ENCODE peak calls at places on chromosome 4, in four cellular contexts. One of them, this sample, is unnamed.

GRCh38 chr4:44861756-44862155 is 135.4 kb upstream of the GNPDA2 start:
- DNase-seq in OCI-LY7: no peak
- DNase-seq in stimulated activated CD4-positive, alpha-beta T cell treated with anti-CD3 and anti-CD28 coated beads, Interleukin-15, amount 100 ng/mL, for 1 hour: no peak
- DNase-seq in sciatic nerve: no peak
- DNase-seq in this sample: no peak

GRCh38 chr4:76147454-76148141 is 599 bp downstream of the NUP54 start:
- DNase-seq in sciatic nerve: peak
- DNase-seq in OCI-LY7: peak
- DNase-seq in stimulated activated CD4-positive, alpha-beta T cell treated with anti-CD3 and anti-CD28 coated beads, Interleukin-15, amount 100 ng/mL, for 1 hour: peak
- DNase-seq in this sample: peak

GRCh38 chr4:89263265-89263664 is 44.3 kb downstream of the GPRIN3 start:
- DNase-seq in stimulated activated CD4-positive, alpha-beta T cell treated with anti-CD3 and anti-CD28 coated beads, Interleukin-15, amount 100 ng/mL, for 1 hour: no peak
- DNase-seq in sciatic nerve: no peak
- DNase-seq in OCI-LY7: no peak
- DNase-seq in this sample: no peak

GRCh38 chr4:116395408-116395807 is 690.0 kb downstream of the TRAM1L1 start:
- DNase-seq in stimulated activated CD4-positive, alpha-beta T cell treated with anti-CD3 and anti-CD28 coated beads, Interleukin-15, amount 100 ng/mL, for 1 hour: no peak
- DNase-seq in OCI-LY7: no peak
- DNase-seq in sciatic nerve: no peak
- DNase-seq in this sample: no peak

GRCh38 chr4:156971168-156971601 is 414 bp downstream of the PDGFC start:
- DNase-seq in sciatic nerve: peak
- DNase-seq in stimulated activated CD4-positive, alpha-beta T cell treated with anti-CD3 and anti-CD28 coated beads, Interleukin-15, amount 100 ng/mL, for 1 hour: no peak
- DNase-seq in OCI-LY7: no peak
- DNase-seq in this sample: no peak

GRCh38 chr4:37685211-37685725 is 908 bp downstream of the RELL1 start:
- DNase-seq in sciatic nerve: no peak
- DNase-seq in stimulated activated CD4-positive, alpha-beta T cell treated with anti-CD3 and anti-CD28 coated beads, Interleukin-15, amount 100 ng/mL, for 1 hour: no peak
- DNase-seq in OCI-LY7: peak
- DNase-seq in this sample: peak

GRCh38 chr4:166435449-166435848 is 562.4 kb downstream of the TLL1 start:
- DNase-seq in stimulated activated CD4-positive, alpha-beta T cell treated with anti-CD3 and anti-CD28 coated beads, Interleukin-15, amount 100 ng/mL, for 1 hour: no peak
- DNase-seq in OCI-LY7: no peak
- DNase-seq in sciatic nerve: no peak
- DNase-seq in this sample: no peak

GRCh38 chr4:98448923-98449322 is 187.7 kb downstream of the RAP1GDS1 start:
- DNase-seq in OCI-LY7: peak
- DNase-seq in sciatic nerve: no peak
- DNase-seq in stimulated activated CD4-positive, alpha-beta T cell treated with anti-CD3 and anti-CD28 coated beads, Interleukin-15, amount 100 ng/mL, for 1 hour: no peak
- DNase-seq in this sample: no peak

GRCh38 chr4:16443504-16444088 is 217.3 kb upstream of the TAPT1 start:
- DNase-seq in stimulated activated CD4-positive, alpha-beta T cell treated with anti-CD3 and anti-CD28 coated beads, Interleukin-15, amount 100 ng/mL, for 1 hour: no peak
- DNase-seq in OCI-LY7: peak
- DNase-seq in sciatic nerve: no peak
- DNase-seq in this sample: peak

GRCh38 chr4:86223472-86223871 is 136.4 kb downstream of the MAPK10 start:
- DNase-seq in OCI-LY7: peak
- DNase-seq in stimulated activated CD4-positive, alpha-beta T cell treated with anti-CD3 and anti-CD28 coated beads, Interleukin-15, amount 100 ng/mL, for 1 hour: no peak
- DNase-seq in sciatic nerve: no peak
- DNase-seq in this sample: no peak

GRCh38 chr4:6772223-6772928 is 10.2 kb upstream of the KIAA0232 start:
- DNase-seq in stimulated activated CD4-positive, alpha-beta T cell treated with anti-CD3 and anti-CD28 coated beads, Interleukin-15, amount 100 ng/mL, for 1 hour: no peak
- DNase-seq in OCI-LY7: no peak
- DNase-seq in sciatic nerve: no peak
- DNase-seq in this sample: peak

GRCh38 chr4:2168469-2169319 is 73.2 kb downstream of the HAUS3 start:
- DNase-seq in OCI-LY7: no peak
- DNase-seq in stimulated activated CD4-positive, alpha-beta T cell treated with anti-CD3 and anti-CD28 coated beads, Interleukin-15, amount 100 ng/mL, for 1 hour: no peak
- DNase-seq in sciatic nerve: no peak
- DNase-seq in this sample: no peak

GRCh38 chr4:19684079-19684478 is 567.6 kb upstream of the SLIT2 start:
- DNase-seq in OCI-LY7: no peak
- DNase-seq in stimulated activated CD4-positive, alpha-beta T cell treated with anti-CD3 and anti-CD28 coated beads, Interleukin-15, amount 100 ng/mL, for 1 hour: no peak
- DNase-seq in sciatic nerve: no peak
- DNase-seq in this sample: no peak

GRCh38 chr4:133320576-133321170 is 171.6 kb downstream of the PCDH10 start:
- DNase-seq in sciatic nerve: no peak
- DNase-seq in stimulated activated CD4-positive, alpha-beta T cell treated with anti-CD3 and anti-CD28 coated beads, Interleukin-15, amount 100 ng/mL, for 1 hour: no peak
- DNase-seq in OCI-LY7: peak
- DNase-seq in this sample: peak

GRCh38 chr4:143381171-143382118 is 44.8 kb downstream of the GAB1 start:
- DNase-seq in OCI-LY7: peak
- DNase-seq in sciatic nerve: peak
- DNase-seq in stimulated activated CD4-positive, alpha-beta T cell treated with anti-CD3 and anti-CD28 coated beads, Interleukin-15, amount 100 ng/mL, for 1 hour: no peak
- DNase-seq in this sample: no peak

GRCh38 chr4:99201687-99202086 is 17.4 kb downstream of the ADH6 start:
- DNase-seq in sciatic nerve: no peak
- DNase-seq in OCI-LY7: no peak
- DNase-seq in stimulated activated CD4-positive, alpha-beta T cell treated with anti-CD3 and anti-CD28 coated beads, Interleukin-15, amount 100 ng/mL, for 1 hour: no peak
- DNase-seq in this sample: no peak

GRCh38 chr4:31408136-31408535 is 688.0 kb downstream of the PCDH7 start:
- DNase-seq in stimulated activated CD4-positive, alpha-beta T cell treated with anti-CD3 and anti-CD28 coated beads, Interleukin-15, amount 100 ng/mL, for 1 hour: no peak
- DNase-seq in OCI-LY7: no peak
- DNase-seq in sciatic nerve: no peak
- DNase-seq in this sample: peak

GRCh38 chr4:69056921-69057562 is 39.2 kb upstream of the UGT2B7 start:
- DNase-seq in OCI-LY7: no peak
- DNase-seq in stimulated activated CD4-positive, alpha-beta T cell treated with anti-CD3 and anti-CD28 coated beads, Interleukin-15, amount 100 ng/mL, for 1 hour: no peak
- DNase-seq in sciatic nerve: no peak
- DNase-seq in this sample: no peak

GRCh38 chr4:98688416-98689290 is 30.2 kb upstream of the TSPAN5 start:
- DNase-seq in stimulated activated CD4-positive, alpha-beta T cell treated with anti-CD3 and anti-CD28 coated beads, Interleukin-15, amount 100 ng/mL, for 1 hour: no peak
- DNase-seq in OCI-LY7: no peak
- DNase-seq in sciatic nerve: no peak
- DNase-seq in this sample: no peak